ENCODE peak calls at places on chromosomes 5 and 9, in four cellular contexts. One of them, this sample, is unnamed.

GRCh38 chr5:72246239-72246580 is 73.8 kb downstream of the MRPS27 start:
- DNase-seq in cardiac muscle cell: no peak
- DNase-seq in fibroblast of lung: no peak
- DNase-seq in fibroblast of mammary gland: peak
- DNase-seq in this sample: no peak

GRCh38 chr5:143060018-143060417 is 289.8 kb downstream of the ARHGAP26 start:
- DNase-seq in fibroblast of mammary gland: no peak
- DNase-seq in fibroblast of lung: peak
- DNase-seq in cardiac muscle cell: no peak
- DNase-seq in this sample: no peak

GRCh38 chr5:89265511-89266169 is 382.7 kb upstream of the MEF2C start:
- DNase-seq in fibroblast of mammary gland: peak
- DNase-seq in fibroblast of lung: peak
- DNase-seq in cardiac muscle cell: peak
- DNase-seq in this sample: peak

GRCh38 chr5:1779021-1779680 is 20.5 kb downstream of the MRPL36 start:
- DNase-seq in fibroblast of lung: no peak
- DNase-seq in cardiac muscle cell: no peak
- DNase-seq in fibroblast of mammary gland: no peak
- DNase-seq in this sample: no peak

GRCh38 chr5:139897982-139898381 is 102.4 kb downstream of the PSD2 start:
- DNase-seq in fibroblast of mammary gland: no peak
- DNase-seq in fibroblast of lung: no peak
- DNase-seq in cardiac muscle cell: no peak
- DNase-seq in this sample: no peak

GRCh38 chr5:77015938-77016569 is 14.2 kb upstream of the AGGF1 start:
- DNase-seq in fibroblast of lung: peak
- DNase-seq in fibroblast of mammary gland: peak
- DNase-seq in cardiac muscle cell: peak
- DNase-seq in this sample: peak

GRCh38 chr9:115146581-115147021 is 28.6 kb upstream of the TNC start:
- DNase-seq in fibroblast of lung: peak
- DNase-seq in cardiac muscle cell: peak
- DNase-seq in fibroblast of mammary gland: peak
- DNase-seq in this sample: peak

GRCh38 chr5:120436996-120437395 is 27.1 kb upstream of the PRR16 start:
- DNase-seq in fibroblast of mammary gland: peak
- DNase-seq in cardiac muscle cell: no peak
- DNase-seq in fibroblast of lung: peak
- DNase-seq in this sample: peak

GRCh38 chr5:148913985-148914421 is 87.6 kb downstream of the ADRB2 start:
- DNase-seq in cardiac muscle cell: peak
- DNase-seq in fibroblast of mammary gland: peak
- DNase-seq in fibroblast of lung: peak
- DNase-seq in this sample: peak

GRCh38 chr5:82859439-82860140 is 217.6 kb downstream of the TMEM167A start:
- DNase-seq in cardiac muscle cell: peak
- DNase-seq in fibroblast of mammary gland: no peak
- DNase-seq in fibroblast of lung: peak
- DNase-seq in this sample: no peak

GRCh38 chr5:116453920-116454319 is 120.7 kb downstream of the SEMA6A start:
- DNase-seq in fibroblast of mammary gland: no peak
- DNase-seq in cardiac muscle cell: peak
- DNase-seq in fibroblast of lung: no peak
- DNase-seq in this sample: no peak

GRCh38 chr9:6852243-6852963 is 94.6 kb downstream of the KDM4C start:
- DNase-seq in fibroblast of lung: peak
- DNase-seq in cardiac muscle cell: peak
- DNase-seq in fibroblast of mammary gland: peak
- DNase-seq in this sample: no peak

GRCh38 chr5:37086466-37087178 is 162.6 kb downstream of the CPLANE1 start:
- DNase-seq in cardiac muscle cell: peak
- DNase-seq in fibroblast of lung: peak
- DNase-seq in fibroblast of mammary gland: peak
- DNase-seq in this sample: peak

GRCh38 chr5:63878788-63879187 is 83.5 kb downstream of the HTR1A start:
- DNase-seq in cardiac muscle cell: no peak
- DNase-seq in fibroblast of lung: no peak
- DNase-seq in fibroblast of mammary gland: no peak
- DNase-seq in this sample: no peak

GRCh38 chr5:139038618-139039305 is 159.4 kb downstream of the SIL1 start:
- DNase-seq in fibroblast of mammary gland: no peak
- DNase-seq in cardiac muscle cell: no peak
- DNase-seq in fibroblast of lung: no peak
- DNase-seq in this sample: no peak

GRCh38 chr9:93233033-93233432 is 49.1 kb downstream of the WNK2 start:
- DNase-seq in fibroblast of lung: no peak
- DNase-seq in cardiac muscle cell: no peak
- DNase-seq in fibroblast of mammary gland: no peak
- DNase-seq in this sample: no peak

GRCh38 chr9:76456202-76456926 is 2.6 kb upstream of the GCNT1 start:
- DNase-seq in fibroblast of lung: peak
- DNase-seq in fibroblast of mammary gland: peak
- DNase-seq in cardiac muscle cell: peak
- DNase-seq in this sample: no peak

GRCh38 chr5:102421647-102422046 is 77.2 kb downstream of the SLCO6A1 start:
- DNase-seq in cardiac muscle cell: no peak
- DNase-seq in fibroblast of lung: no peak
- DNase-seq in fibroblast of mammary gland: no peak
- DNase-seq in this sample: no peak

GRCh38 chr5:118968925-118969375 is 19.4 kb downstream of the DTWD2 start:
- DNase-seq in fibroblast of mammary gland: peak
- DNase-seq in fibroblast of lung: peak
- DNase-seq in cardiac muscle cell: peak
- DNase-seq in this sample: no peak

GRCh38 chr9:106755727-106756126 is 107.2 kb upstream of the ZNF462 start:
- DNase-seq in fibroblast of lung: no peak
- DNase-seq in cardiac muscle cell: no peak
- DNase-seq in fibroblast of mammary gland: no peak
- DNase-seq in this sample: no peak

GRCh38 chr9:6008169-6008979 is 7.0 kb downstream of the RANBP6 start:
- DNase-seq in cardiac muscle cell: peak
- DNase-seq in fibroblast of lung: peak
- DNase-seq in fibroblast of mammary gland: peak
- DNase-seq in this sample: peak

GRCh38 chr9:136858844-136859757 is 7.0 kb downstream of the MAMDC4 start:
- DNase-seq in fibroblast of mammary gland: peak
- DNase-seq in cardiac muscle cell: peak
- DNase-seq in fibroblast of lung: peak
- DNase-seq in this sample: no peak

GRCh38 chr5:161314033-161314432 is 232.5 kb downstream of the GABRB2 start:
- DNase-seq in fibroblast of lung: no peak
- DNase-seq in fibroblast of mammary gland: no peak
- DNase-seq in cardiac muscle cell: no peak
- DNase-seq in this sample: no peak

GRCh38 chr9:70563437-70564204 is 149.2 kb upstream of the KLF9 start:
- DNase-seq in cardiac muscle cell: peak
- DNase-seq in fibroblast of mammary gland: peak
- DNase-seq in fibroblast of lung: peak
- DNase-seq in this sample: peak

GRCh38 chr5:59832577-59833301 is 60.8 kb downstream of the PDE4D start:
- DNase-seq in fibroblast of mammary gland: no peak
- DNase-seq in cardiac muscle cell: no peak
- DNase-seq in fibroblast of lung: no peak
- DNase-seq in this sample: no peak

GRCh38 chr5:27619982-27620381 is 581.6 kb upstream of the CDH9 start:
- DNase-seq in cardiac muscle cell: no peak
- DNase-seq in fibroblast of mammary gland: no peak
- DNase-seq in fibroblast of lung: no peak
- DNase-seq in this sample: no peak

GRCh38 chr5:71601222-71602026 is 14.3 kb downstream of the MCCC2 start:
- DNase-seq in cardiac muscle cell: peak
- DNase-seq in fibroblast of lung: peak
- DNase-seq in fibroblast of mammary gland: peak
- DNase-seq in this sample: peak

GRCh38 chr9:118183571-118183970 is 479.4 kb downstream of the TLR4 start:
- DNase-seq in fibroblast of mammary gland: no peak
- DNase-seq in cardiac muscle cell: no peak
- DNase-seq in fibroblast of lung: no peak
- DNase-seq in this sample: no peak

GRCh38 chr5:66246621-66247020 is 102.5 kb downstream of the SREK1 start:
- DNase-seq in fibroblast of lung: peak
- DNase-seq in cardiac muscle cell: peak
- DNase-seq in fibroblast of mammary gland: peak
- DNase-seq in this sample: peak

GRCh38 chr5:134450374-134450773 is 38.7 kb upstream of the CDKN2AIPNL start:
- DNase-seq in fibroblast of lung: no peak
- DNase-seq in cardiac muscle cell: no peak
- DNase-seq in fibroblast of mammary gland: no peak
- DNase-seq in this sample: no peak

GRCh38 chr9:131348631-131349521 is 45.0 kb upstream of the PRRC2B start:
- DNase-seq in fibroblast of mammary gland: no peak
- DNase-seq in fibroblast of lung: no peak
- DNase-seq in cardiac muscle cell: no peak
- DNase-seq in this sample: no peak
- TF ChIP-seq CTCF in fibroblast of mammary gland: no peak
- TF ChIP-seq CTCF in fibroblast of lung: peak
- TF ChIP-seq CTCF in cardiac muscle cell: peak
- TF ChIP-seq CTCF in this sample: peak

GRCh38 chr5:44242791-44243190 is 146.4 kb downstream of the FGF10 start:
- DNase-seq in fibroblast of lung: no peak
- DNase-seq in fibroblast of mammary gland: no peak
- DNase-seq in cardiac muscle cell: no peak
- DNase-seq in this sample: no peak

GRCh38 chr5:44246986-44247385 is 142.2 kb downstream of the FGF10 start:
- DNase-seq in fibroblast of lung: peak
- DNase-seq in fibroblast of mammary gland: peak
- DNase-seq in cardiac muscle cell: no peak
- DNase-seq in this sample: no peak

DNA sequence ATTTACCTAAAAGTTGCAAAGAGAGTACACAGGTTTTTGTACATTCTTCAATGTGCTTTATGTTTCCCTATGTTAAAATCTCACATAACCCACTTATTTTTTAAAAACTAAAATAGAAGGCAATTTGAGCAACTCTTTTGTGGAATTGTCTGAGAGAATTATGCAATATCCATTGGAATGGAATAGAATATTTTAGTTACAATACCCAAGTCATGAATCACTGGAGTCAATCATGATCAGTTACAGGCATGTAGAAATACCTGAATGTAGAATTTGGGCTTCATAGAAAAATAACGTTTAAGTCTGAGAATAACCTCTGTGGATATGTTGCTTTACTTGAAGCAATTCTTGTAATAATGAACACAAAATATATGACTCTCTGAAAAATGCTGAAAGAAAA is 143.3 kb downstream of the FGF10 start:
- DNase-seq in fibroblast of mammary gland: peak
- DNase-seq in fibroblast of lung: peak
- DNase-seq in cardiac muscle cell: no peak
- DNase-seq in this sample: no peak
- H3K4me3 ChIP-seq in fibroblast of mammary gland: no peak
- H3K4me3 ChIP-seq in fibroblast of lung: no peak
- H3K4me3 ChIP-seq in cardiac muscle cell: no peak
- H3K4me3 ChIP-seq in this sample: no peak

GRCh38 chr5:73448451-73449136 is at the start of gene FOXD1:
- DNase-seq in fibroblast of mammary gland: peak
- DNase-seq in fibroblast of lung: peak
- DNase-seq in cardiac muscle cell: peak
- DNase-seq in this sample: peak
- TF ChIP-seq CTCF in fibroblast of mammary gland: no peak
- TF ChIP-seq CTCF in fibroblast of lung: no peak
- TF ChIP-seq CTCF in cardiac muscle cell: no peak
- TF ChIP-seq CTCF in this sample: peak

DNA sequence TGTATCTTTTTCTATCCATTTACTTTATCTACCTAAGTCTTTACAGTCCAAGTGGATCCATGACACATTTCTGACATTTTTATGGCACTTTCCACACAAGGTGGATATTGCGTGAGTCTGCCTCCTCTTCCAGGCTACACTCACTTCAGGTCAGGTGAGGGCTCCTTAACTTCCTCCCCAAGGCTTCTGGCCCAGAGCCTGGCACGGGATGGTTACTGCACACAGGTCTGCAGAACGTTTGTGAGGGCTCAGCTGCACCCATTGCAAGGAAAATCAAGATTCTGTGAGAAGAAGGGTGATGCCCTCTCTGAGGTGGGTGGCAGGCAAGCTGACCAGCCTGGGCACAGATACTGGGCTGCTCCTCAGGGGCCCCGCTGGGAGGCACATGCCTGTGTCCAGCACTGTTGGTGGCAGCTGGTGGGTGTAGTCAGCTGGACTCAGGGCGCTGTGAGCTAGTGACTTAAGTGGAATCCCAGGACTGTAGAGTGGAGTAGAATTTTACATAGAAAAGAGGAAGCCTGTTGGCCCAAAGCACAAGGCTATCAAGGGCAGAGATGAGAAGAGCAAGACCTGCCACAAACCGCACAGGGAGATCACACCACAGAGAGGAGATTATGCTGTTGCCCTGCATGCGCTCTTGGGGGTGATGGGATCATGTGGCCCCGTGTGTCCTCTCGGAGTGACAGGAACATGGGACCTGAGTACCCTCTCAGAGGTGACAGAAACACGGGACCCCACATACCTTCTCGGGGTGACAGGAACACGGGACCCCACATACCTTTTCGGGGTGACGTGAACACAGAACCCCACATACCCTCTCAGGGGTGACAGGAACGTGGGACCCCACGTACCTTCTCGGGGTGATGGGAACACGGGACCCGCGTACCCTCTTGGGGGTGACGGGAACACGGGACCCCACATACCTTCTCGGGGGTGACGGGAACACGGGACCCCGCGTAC is 21.3 kb downstream of the AHRR start:
- DNase-seq in fibroblast of lung: no peak
- DNase-seq in fibroblast of mammary gland: no peak
- DNase-seq in cardiac muscle cell: no peak
- DNase-seq in this sample: no peak
- H3K4me3 ChIP-seq in fibroblast of lung: no peak
- H3K4me3 ChIP-seq in fibroblast of mammary gland: no peak
- H3K4me3 ChIP-seq in cardiac muscle cell: no peak
- H3K4me3 ChIP-seq in this sample: no peak

GRCh38 chr5:93092349-93093105 is 488.5 kb downstream of the NR2F1-AS1 start:
- DNase-seq in fibroblast of lung: peak
- DNase-seq in cardiac muscle cell: peak
- DNase-seq in fibroblast of mammary gland: peak
- DNase-seq in this sample: no peak
- TF ChIP-seq CTCF in fibroblast of lung: peak
- TF ChIP-seq CTCF in cardiac muscle cell: peak
- TF ChIP-seq CTCF in fibroblast of mammary gland: peak
- TF ChIP-seq CTCF in this sample: peak

GRCh38 chr5:54526604-54527359 is 9.2 kb downstream of the SNX18 start:
- DNase-seq in fibroblast of lung: no peak
- DNase-seq in cardiac muscle cell: no peak
- DNase-seq in fibroblast of mammary gland: no peak
- DNase-seq in this sample: no peak
- H3K4me3 ChIP-seq in fibroblast of lung: no peak
- H3K4me3 ChIP-seq in cardiac muscle cell: no peak
- H3K4me3 ChIP-seq in fibroblast of mammary gland: no peak
- H3K4me3 ChIP-seq in this sample: no peak

This sample was measured in AG04449.